ENCODE peak calls at places on chromosomes 12 and 14, in ten cellular contexts. One of them, this sample, is unnamed.

GRCh38 chr12:95102916-95103671 is 29.7 kb upstream of the NR2C1 start:
- DNase-seq in NCI-H1694 treated with DMSO at 0.1 percent for 48 hours: peak
- DNase-seq in fibroblast of lung: peak
- DNase-seq in effector memory CD8-positive, alpha-beta T cell: no peak
- DNase-seq in neural crest cell: no peak
- DNase-seq in T-helper 2 cell treated with Interferon-gamma antibody and Interleukin-4, amounts not matched to agents 5 μg/mL and 100 μg/mL, for 36 hours: peak
- DNase-seq in SJSA1: peak
- DNase-seq in caudate nucleus: no peak
- DNase-seq in mesenchymal stem cell: peak
- DNase-seq in posterior cingulate gyrus: no peak
- DNase-seq in this sample: no peak

GRCh38 chr12:123601602-123602489 is at the start of gene DDX55:
- DNase-seq in SJSA1: peak
- DNase-seq in caudate nucleus: peak
- DNase-seq in NCI-H1694 treated with DMSO at 0.1 percent for 48 hours: peak
- DNase-seq in effector memory CD8-positive, alpha-beta T cell: peak
- DNase-seq in neural crest cell: peak
- DNase-seq in fibroblast of lung: peak
- DNase-seq in posterior cingulate gyrus: peak
- DNase-seq in mesenchymal stem cell: peak
- DNase-seq in T-helper 2 cell treated with Interferon-gamma antibody and Interleukin-4, amounts not matched to agents 5 μg/mL and 100 μg/mL, for 36 hours: peak
- DNase-seq in this sample: peak

GRCh38 chr14:61838661-61839060 is 76.4 kb downstream of the SNAPC1 start:
- DNase-seq in fibroblast of lung: peak
- DNase-seq in neural crest cell: no peak
- DNase-seq in effector memory CD8-positive, alpha-beta T cell: no peak
- DNase-seq in NCI-H1694 treated with DMSO at 0.1 percent for 48 hours: no peak
- DNase-seq in caudate nucleus: no peak
- DNase-seq in T-helper 2 cell treated with Interferon-gamma antibody and Interleukin-4, amounts not matched to agents 5 μg/mL and 100 μg/mL, for 36 hours: no peak
- DNase-seq in posterior cingulate gyrus: no peak
- DNase-seq in mesenchymal stem cell: no peak
- DNase-seq in SJSA1: no peak
- DNase-seq in this sample: no peak

GRCh38 chr12:123150273-123150803 is 552 bp downstream of the PITPNM2 start:
- DNase-seq in T-helper 2 cell treated with Interferon-gamma antibody and Interleukin-4, amounts not matched to agents 5 μg/mL and 100 μg/mL, for 36 hours: peak
- DNase-seq in mesenchymal stem cell: peak
- DNase-seq in NCI-H1694 treated with DMSO at 0.1 percent for 48 hours: no peak
- DNase-seq in SJSA1: no peak
- DNase-seq in fibroblast of lung: no peak
- DNase-seq in effector memory CD8-positive, alpha-beta T cell: no peak
- DNase-seq in caudate nucleus: no peak
- DNase-seq in neural crest cell: peak
- DNase-seq in posterior cingulate gyrus: no peak
- DNase-seq in this sample: no peak

GRCh38 chr12:50990147-50990727 is 35.9 kb downstream of the SLC11A2 start:
- DNase-seq in caudate nucleus: no peak
- DNase-seq in SJSA1: no peak
- DNase-seq in T-helper 2 cell treated with Interferon-gamma antibody and Interleukin-4, amounts not matched to agents 5 μg/mL and 100 μg/mL, for 36 hours: no peak
- DNase-seq in NCI-H1694 treated with DMSO at 0.1 percent for 48 hours: no peak
- DNase-seq in mesenchymal stem cell: no peak
- DNase-seq in posterior cingulate gyrus: no peak
- DNase-seq in effector memory CD8-positive, alpha-beta T cell: no peak
- DNase-seq in fibroblast of lung: no peak
- DNase-seq in neural crest cell: no peak
- DNase-seq in this sample: no peak

GRCh38 chr14:29643415-29644206 is 284.0 kb downstream of the PRKD1 start:
- DNase-seq in SJSA1: no peak
- DNase-seq in posterior cingulate gyrus: no peak
- DNase-seq in caudate nucleus: no peak
- DNase-seq in neural crest cell: no peak
- DNase-seq in mesenchymal stem cell: peak
- DNase-seq in NCI-H1694 treated with DMSO at 0.1 percent for 48 hours: peak
- DNase-seq in effector memory CD8-positive, alpha-beta T cell: no peak
- DNase-seq in T-helper 2 cell treated with Interferon-gamma antibody and Interleukin-4, amounts not matched to agents 5 μg/mL and 100 μg/mL, for 36 hours: no peak
- DNase-seq in fibroblast of lung: peak
- DNase-seq in this sample: no peak

GRCh38 chr14:26132061-26132460 is 465.8 kb downstream of the NOVA1 start:
- DNase-seq in T-helper 2 cell treated with Interferon-gamma antibody and Interleukin-4, amounts not matched to agents 5 μg/mL and 100 μg/mL, for 36 hours: no peak
- DNase-seq in caudate nucleus: no peak
- DNase-seq in neural crest cell: no peak
- DNase-seq in NCI-H1694 treated with DMSO at 0.1 percent for 48 hours: no peak
- DNase-seq in mesenchymal stem cell: no peak
- DNase-seq in fibroblast of lung: no peak
- DNase-seq in effector memory CD8-positive, alpha-beta T cell: no peak
- DNase-seq in SJSA1: no peak
- DNase-seq in posterior cingulate gyrus: no peak
- DNase-seq in this sample: no peak

GRCh38 chr12:46385439-46385838 is 12.9 kb upstream of the SLC38A2 start:
- DNase-seq in T-helper 2 cell treated with Interferon-gamma antibody and Interleukin-4, amounts not matched to agents 5 μg/mL and 100 μg/mL, for 36 hours: no peak
- DNase-seq in neural crest cell: no peak
- DNase-seq in SJSA1: no peak
- DNase-seq in NCI-H1694 treated with DMSO at 0.1 percent for 48 hours: no peak
- DNase-seq in effector memory CD8-positive, alpha-beta T cell: no peak
- DNase-seq in mesenchymal stem cell: peak
- DNase-seq in caudate nucleus: no peak
- DNase-seq in fibroblast of lung: no peak
- DNase-seq in posterior cingulate gyrus: no peak
- DNase-seq in this sample: no peak

GRCh38 chr12:56087220-56087619 is 7.3 kb downstream of the ERBB3 start:
- DNase-seq in effector memory CD8-positive, alpha-beta T cell: no peak
- DNase-seq in neural crest cell: no peak
- DNase-seq in SJSA1: no peak
- DNase-seq in fibroblast of lung: no peak
- DNase-seq in NCI-H1694 treated with DMSO at 0.1 percent for 48 hours: no peak
- DNase-seq in caudate nucleus: no peak
- DNase-seq in posterior cingulate gyrus: no peak
- DNase-seq in T-helper 2 cell treated with Interferon-gamma antibody and Interleukin-4, amounts not matched to agents 5 μg/mL and 100 μg/mL, for 36 hours: no peak
- DNase-seq in mesenchymal stem cell: no peak
- DNase-seq in this sample: no peak

GRCh38 chr12:100539209-100539608 is 34.3 kb upstream of the GAS2L3 start:
- DNase-seq in effector memory CD8-positive, alpha-beta T cell: no peak
- DNase-seq in T-helper 2 cell treated with Interferon-gamma antibody and Interleukin-4, amounts not matched to agents 5 μg/mL and 100 μg/mL, for 36 hours: no peak
- DNase-seq in mesenchymal stem cell: peak
- DNase-seq in caudate nucleus: no peak
- DNase-seq in SJSA1: no peak
- DNase-seq in posterior cingulate gyrus: no peak
- DNase-seq in NCI-H1694 treated with DMSO at 0.1 percent for 48 hours: no peak
- DNase-seq in neural crest cell: peak
- DNase-seq in fibroblast of lung: peak
- DNase-seq in this sample: no peak

GRCh38 chr12:105342464-105342863 is 12.0 kb downstream of the C12orf75 start:
- DNase-seq in effector memory CD8-positive, alpha-beta T cell: no peak
- DNase-seq in mesenchymal stem cell: no peak
- DNase-seq in fibroblast of lung: no peak
- DNase-seq in NCI-H1694 treated with DMSO at 0.1 percent for 48 hours: no peak
- DNase-seq in T-helper 2 cell treated with Interferon-gamma antibody and Interleukin-4, amounts not matched to agents 5 μg/mL and 100 μg/mL, for 36 hours: no peak
- DNase-seq in SJSA1: no peak
- DNase-seq in caudate nucleus: no peak
- DNase-seq in posterior cingulate gyrus: no peak
- DNase-seq in neural crest cell: no peak
- DNase-seq in this sample: no peak

GRCh38 chr12:123165537-123165936 is 14.6 kb upstream of the PITPNM2 start:
- DNase-seq in posterior cingulate gyrus: no peak
- DNase-seq in SJSA1: no peak
- DNase-seq in mesenchymal stem cell: no peak
- DNase-seq in fibroblast of lung: no peak
- DNase-seq in effector memory CD8-positive, alpha-beta T cell: no peak
- DNase-seq in neural crest cell: no peak
- DNase-seq in T-helper 2 cell treated with Interferon-gamma antibody and Interleukin-4, amounts not matched to agents 5 μg/mL and 100 μg/mL, for 36 hours: no peak
- DNase-seq in NCI-H1694 treated with DMSO at 0.1 percent for 48 hours: no peak
- DNase-seq in caudate nucleus: no peak
- DNase-seq in this sample: no peak

GRCh38 chr12:9906888-9907287 is 25.3 kb downstream of the CLEC2A start:
- DNase-seq in SJSA1: no peak
- DNase-seq in mesenchymal stem cell: no peak
- DNase-seq in T-helper 2 cell treated with Interferon-gamma antibody and Interleukin-4, amounts not matched to agents 5 μg/mL and 100 μg/mL, for 36 hours: peak
- DNase-seq in NCI-H1694 treated with DMSO at 0.1 percent for 48 hours: no peak
- DNase-seq in posterior cingulate gyrus: no peak
- DNase-seq in caudate nucleus: no peak
- DNase-seq in neural crest cell: no peak
- DNase-seq in fibroblast of lung: no peak
- DNase-seq in effector memory CD8-positive, alpha-beta T cell: peak
- DNase-seq in this sample: no peak

GRCh38 chr14:64705406-64706118 is 1.3 kb downstream of the PLEKHG3 start:
- DNase-seq in fibroblast of lung: no peak
- DNase-seq in SJSA1: peak
- DNase-seq in effector memory CD8-positive, alpha-beta T cell: no peak
- DNase-seq in neural crest cell: no peak
- DNase-seq in mesenchymal stem cell: peak
- DNase-seq in caudate nucleus: no peak
- DNase-seq in T-helper 2 cell treated with Interferon-gamma antibody and Interleukin-4, amounts not matched to agents 5 μg/mL and 100 μg/mL, for 36 hours: no peak
- DNase-seq in posterior cingulate gyrus: no peak
- DNase-seq in NCI-H1694 treated with DMSO at 0.1 percent for 48 hours: no peak
- DNase-seq in this sample: peak

GRCh38 chr14:34749408-34749807 is 35.0 kb upstream of the CFL2 start:
- DNase-seq in caudate nucleus: no peak
- DNase-seq in posterior cingulate gyrus: no peak
- DNase-seq in neural crest cell: no peak
- DNase-seq in fibroblast of lung: no peak
- DNase-seq in SJSA1: no peak
- DNase-seq in NCI-H1694 treated with DMSO at 0.1 percent for 48 hours: no peak
- DNase-seq in effector memory CD8-positive, alpha-beta T cell: no peak
- DNase-seq in T-helper 2 cell treated with Interferon-gamma antibody and Interleukin-4, amounts not matched to agents 5 μg/mL and 100 μg/mL, for 36 hours: no peak
- DNase-seq in mesenchymal stem cell: no peak
- DNase-seq in this sample: no peak

GRCh38 chr14:51053157-51053556 is 41.7 kb downstream of the TRIM9 start:
- DNase-seq in neural crest cell: no peak
- DNase-seq in NCI-H1694 treated with DMSO at 0.1 percent for 48 hours: no peak
- DNase-seq in T-helper 2 cell treated with Interferon-gamma antibody and Interleukin-4, amounts not matched to agents 5 μg/mL and 100 μg/mL, for 36 hours: no peak
- DNase-seq in effector memory CD8-positive, alpha-beta T cell: no peak
- DNase-seq in mesenchymal stem cell: no peak
- DNase-seq in SJSA1: no peak
- DNase-seq in posterior cingulate gyrus: no peak
- DNase-seq in fibroblast of lung: no peak
- DNase-seq in caudate nucleus: no peak
- DNase-seq in this sample: no peak

GRCh38 chr14:97270308-97270707 is 473.1 kb downstream of the VRK1 start:
- DNase-seq in fibroblast of lung: no peak
- DNase-seq in SJSA1: no peak
- DNase-seq in NCI-H1694 treated with DMSO at 0.1 percent for 48 hours: no peak
- DNase-seq in caudate nucleus: no peak
- DNase-seq in effector memory CD8-positive, alpha-beta T cell: no peak
- DNase-seq in neural crest cell: no peak
- DNase-seq in mesenchymal stem cell: no peak
- DNase-seq in T-helper 2 cell treated with Interferon-gamma antibody and Interleukin-4, amounts not matched to agents 5 μg/mL and 100 μg/mL, for 36 hours: no peak
- DNase-seq in posterior cingulate gyrus: no peak
- DNase-seq in this sample: no peak

GRCh38 chr12:1799882-1800645 is 20.3 kb upstream of the LRTM2 start:
- DNase-seq in mesenchymal stem cell: no peak
- DNase-seq in effector memory CD8-positive, alpha-beta T cell: no peak
- DNase-seq in posterior cingulate gyrus: peak
- DNase-seq in T-helper 2 cell treated with Interferon-gamma antibody and Interleukin-4, amounts not matched to agents 5 μg/mL and 100 μg/mL, for 36 hours: no peak
- DNase-seq in neural crest cell: no peak
- DNase-seq in fibroblast of lung: no peak
- DNase-seq in NCI-H1694 treated with DMSO at 0.1 percent for 48 hours: no peak
- DNase-seq in SJSA1: no peak
- DNase-seq in caudate nucleus: no peak
- DNase-seq in this sample: no peak

GRCh38 chr12:45039757-45040156 is 11.1 kb downstream of the DBX2 start:
- DNase-seq in effector memory CD8-positive, alpha-beta T cell: no peak
- DNase-seq in posterior cingulate gyrus: no peak
- DNase-seq in fibroblast of lung: no peak
- DNase-seq in caudate nucleus: no peak
- DNase-seq in SJSA1: no peak
- DNase-seq in T-helper 2 cell treated with Interferon-gamma antibody and Interleukin-4, amounts not matched to agents 5 μg/mL and 100 μg/mL, for 36 hours: no peak
- DNase-seq in NCI-H1694 treated with DMSO at 0.1 percent for 48 hours: no peak
- DNase-seq in neural crest cell: no peak
- DNase-seq in mesenchymal stem cell: no peak
- DNase-seq in this sample: no peak

GRCh38 chr12:74794522-74794921 is 256.9 kb downstream of the ATXN7L3B start:
- DNase-seq in posterior cingulate gyrus: no peak
- DNase-seq in SJSA1: no peak
- DNase-seq in NCI-H1694 treated with DMSO at 0.1 percent for 48 hours: no peak
- DNase-seq in effector memory CD8-positive, alpha-beta T cell: no peak
- DNase-seq in caudate nucleus: no peak
- DNase-seq in T-helper 2 cell treated with Interferon-gamma antibody and Interleukin-4, amounts not matched to agents 5 μg/mL and 100 μg/mL, for 36 hours: no peak
- DNase-seq in neural crest cell: no peak
- DNase-seq in fibroblast of lung: no peak
- DNase-seq in mesenchymal stem cell: peak
- DNase-seq in this sample: no peak

GRCh38 chr14:93115920-93116675 is at the start of gene ITPK1:
- DNase-seq in posterior cingulate gyrus: no peak
- DNase-seq in T-helper 2 cell treated with Interferon-gamma antibody and Interleukin-4, amounts not matched to agents 5 μg/mL and 100 μg/mL, for 36 hours: peak
- DNase-seq in SJSA1: peak
- DNase-seq in neural crest cell: peak
- DNase-seq in fibroblast of lung: peak
- DNase-seq in effector memory CD8-positive, alpha-beta T cell: peak
- DNase-seq in mesenchymal stem cell: peak
- DNase-seq in NCI-H1694 treated with DMSO at 0.1 percent for 48 hours: peak
- DNase-seq in caudate nucleus: peak
- DNase-seq in this sample: no peak

GRCh38 chr12:87332987-87333761 is 696.0 kb downstream of the C12orf50 start:
- DNase-seq in SJSA1: no peak
- DNase-seq in caudate nucleus: no peak
- DNase-seq in mesenchymal stem cell: no peak
- DNase-seq in T-helper 2 cell treated with Interferon-gamma antibody and Interleukin-4, amounts not matched to agents 5 μg/mL and 100 μg/mL, for 36 hours: no peak
- DNase-seq in neural crest cell: no peak
- DNase-seq in posterior cingulate gyrus: no peak
- DNase-seq in fibroblast of lung: no peak
- DNase-seq in effector memory CD8-positive, alpha-beta T cell: no peak
- DNase-seq in NCI-H1694 treated with DMSO at 0.1 percent for 48 hours: no peak
- DNase-seq in this sample: no peak

GRCh38 chr12:10372534-10372931 is 17.3 kb downstream of the KLRK1 start:
- DNase-seq in posterior cingulate gyrus: no peak
- DNase-seq in neural crest cell: no peak
- DNase-seq in T-helper 2 cell treated with Interferon-gamma antibody and Interleukin-4, amounts not matched to agents 5 μg/mL and 100 μg/mL, for 36 hours: no peak
- DNase-seq in effector memory CD8-positive, alpha-beta T cell: no peak
- DNase-seq in NCI-H1694 treated with DMSO at 0.1 percent for 48 hours: no peak
- DNase-seq in caudate nucleus: no peak
- DNase-seq in mesenchymal stem cell: no peak
- DNase-seq in SJSA1: no peak
- DNase-seq in fibroblast of lung: no peak
- DNase-seq in this sample: no peak